ENCODE peak calls at places on chromosomes 6 and 20, in four cellular contexts. J is K562, H is HepG2, I is H1. A is an unnamed sample.

GRCh38 chr6:152078804-152079203 is 271.3 kb downstream of the ESR1 start:
- DNase-seq in I (peak), H (no peak), J (no peak), A (no peak)

GRCh38 chr6:111844921-111845320 is 28.3 kb downstream of the FYN start:
- DNase-seq in I (no peak), J (no peak), H (peak), A (no peak)

GRCh38 chr6:127366281-127367022 is 23.0 kb upstream of the ECHDC1 start:
- DNase-seq in I (no peak), J (peak), H (no peak), A (peak)

GRCh38 chr6:47595785-47596184 is 102.6 kb upstream of the ADGRF4 start:
- DNase-seq in H (no peak), I (no peak), J (no peak), A (no peak)

GRCh38 chr6:156662025-156662445 is 115.1 kb upstream of the ARID1B start:
- DNase-seq in I (no peak), J (peak), H (peak), A (peak)

GRCh38 chr6:151109361-151109760 is 130.4 kb upstream of the AKAP12 start:
- DNase-seq in H (no peak), J (no peak), I (no peak), A (no peak)

GRCh38 chr6:48658910-48659309 is 547.9 kb upstream of the PTCHD4 start:
- DNase-seq in J (no peak), H (no peak), I (no peak), A (no peak)

GRCh38 chr20:58839474-58839874 is 11.2 kb downstream of the GNAS-AS1 start:
- DNase-seq in J (peak), I (no peak), H (peak), A (peak)

GRCh38 chr6:34243901-34244884 is 4.6 kb downstream of the SMIM29 start:
- DNase-seq in J (peak), H (peak), I (no peak), A (peak)

GRCh38 chr6:32189082-32189741 is 790 bp downstream of the PBX2 start:
- DNase-seq in I (no peak), H (no peak), J (peak), A (no peak)

GRCh38 chr6:84728602-84729001 is 35.8 kb downstream of the TBX18 start:
- DNase-seq in H (peak), J (peak), I (no peak), A (peak)

GRCh38 chr6:12909828-12910227 is 193.3 kb downstream of the PHACTR1 start:
- DNase-seq in J (no peak), I (no peak), H (no peak), A (no peak)

GRCh38 chr6:119848706-119849105 is 499.1 kb upstream of the MAN1A1 start:
- DNase-seq in H (no peak), I (no peak), J (no peak), A (no peak)

GRCh38 chr6:3888153-3888957 is 39.2 kb downstream of the FAM50B start:
- DNase-seq in H (no peak), J (no peak), I (no peak), A (peak)

GRCh38 chr6:111559193-111560097 is 46.2 kb downstream of the TRAF3IP2 start:
- DNase-seq in H (peak), J (no peak), I (no peak), A (no peak)

GRCh38 chr20:63698739-63699465 is 2.5 kb downstream of the TNFRSF6B start:
- DNase-seq in I (no peak), J (peak), H (no peak), A (peak)

GRCh38 chr20:49290608-49291191 is 12.8 kb upstream of the ZNFX1 start:
- DNase-seq in H (no peak), J (peak), I (no peak), A (no peak)

GRCh38 chr6:5899216-5900045 is 107.3 kb downstream of the NRN1 start:
- DNase-seq in J (no peak), H (no peak), I (no peak), A (no peak)

GRCh38 chr20:62217913-62218773 is 1.9 kb downstream of the HRH3 start:
- DNase-seq in H (no peak), J (no peak), I (no peak), A (no peak)

GRCh38 chr6:147954938-147955337 is 387.7 kb upstream of the SASH1 start:
- DNase-seq in J (no peak), I (no peak), H (no peak), A (no peak)

GRCh38 chr6:48085131-48085741 is 25.8 kb downstream of the PTCHD4 start:
- DNase-seq in J (no peak), I (no peak), H (no peak), A (no peak)

GRCh38 chr6:166635556-166635955 is 8.5 kb upstream of the RPS6KA2 start:
- DNase-seq in I (no peak), H (no peak), J (no peak), A (no peak)

GRCh38 chr6:4851035-4851434 is 74.8 kb downstream of the CDYL start:
- DNase-seq in J (no peak), H (no peak), I (no peak), A (no peak)

GRCh38 chr20:56933331-56933698 is 304.2 kb downstream of the TFAP2C start:
- DNase-seq in J (no peak), I (no peak), H (no peak), A (no peak)

GRCh38 chr20:51190783-51191180 is 167.9 kb upstream of the KCNG1 start:
- DNase-seq in H (no peak), I (no peak), J (no peak), A (no peak)

GRCh38 chr6:149867876-149868640 is 3.9 kb upstream of the LRP11 start:
- DNase-seq in I (no peak), H (peak), J (peak), A (no peak)

GRCh38 chr6:162055365-162055764 is 672.2 kb downstream of the PRKN start:
- DNase-seq in J (no peak), H (no peak), I (no peak), A (no peak)

GRCh38 chr6:104969785-104970581 is 13.1 kb downstream of the LIN28B start:
- DNase-seq in J (no peak), H (peak), I (no peak), A (no peak)

GRCh38 chr6:73695619-73696421 is at the start of gene CD109:
- DNase-seq in I (peak), H (peak), J (no peak), A (peak)

GRCh38 chr20:36563415-36563814 is 10.0 kb upstream of the TGIF2 start:
- DNase-seq in J (no peak), H (no peak), I (no peak), A (no peak)

GRCh38 chr6:27837636-27838512 is 74.3 kb downstream of the OR2B2 start:
- DNase-seq in H (peak), J (peak), I (peak), A (peak)

GRCh38 chr6:149923327-149923986 is 536 bp upstream of the RAET1G start:
- DNase-seq in J (no peak), I (no peak), H (no peak), A (no peak)

GRCh38 chr6:140208286-140208685 is 833.8 kb upstream of the CITED2 start:
- DNase-seq in H (no peak), I (no peak), J (no peak), A (no peak)

GRCh38 chr20:51372176-51372803 is 170.2 kb downstream of the NFATC2 start:
- DNase-seq in J (peak), I (peak), H (peak), A (peak)

GRCh38 chr6:169108753-169109152 is 144.9 kb downstream of the THBS2 start:
- DNase-seq in J (no peak), I (no peak), H (no peak), A (no peak)

GRCh38 chr6:2942916-2943563 is 28.3 kb downstream of the SERPINB6 start:
- DNase-seq in H (no peak), I (no peak), J (peak), A (no peak)

GRCh38 chr20:2151805-2152727 is 50.4 kb downstream of the STK35 start:
- DNase-seq in J (no peak), I (no peak), H (no peak), A (peak)

GRCh38 chr6:41560440-41561192 is 14.4 kb downstream of the FOXP4 start:
- DNase-seq in J (no peak), I (no peak), H (no peak), A (no peak)

GRCh38 chr6:136947037-136947436 is 24.9 kb downstream of the SLC35D3 start:
- DNase-seq in J (no peak), H (no peak), I (no peak), A (no peak)

GRCh38 chr20:11876555-11876954 is 41.1 kb upstream of the BTBD3 start:
- DNase-seq in J (no peak), I (no peak), H (no peak), A (no peak)

GRCh38 chr20:11882651-11883050 is 35.0 kb upstream of the BTBD3 start:
- DNase-seq in H (no peak), I (no peak), J (no peak), A (no peak)

GRCh38 chr20:11881453-11881852 is 36.2 kb upstream of the BTBD3 start:
- DNase-seq in I (no peak), H (no peak), J (no peak), A (no peak)

GRCh38 chr20:11880694-11881093 is 37.0 kb upstream of the BTBD3 start:
- DNase-seq in H (peak), I (no peak), J (no peak), A (no peak)
- TF ChIP-seq JUN in H (no peak), I (no peak), J (no peak), A (no peak)

GRCh38 chr6:43993881-43994523 is 133.2 kb downstream of the MRPL14 start:
- DNase-seq in J (no peak), I (no peak), H (no peak), A (no peak)
- TF ChIP-seq HDAC2 in J (no peak), I (no peak), H (no peak), A (no peak)

GRCh38 chr20:6575912-6576391 is 191.5 kb upstream of the BMP2 start:
- DNase-seq in I (no peak), J (peak), H (peak), A (no peak)
- TF ChIP-seq JUN in I (no peak), J (no peak), H (no peak), A (no peak)

GRCh38 chr6:43124481-43124880 is 46.6 kb upstream of the SRF start:
- DNase-seq in J (no peak), H (no peak), I (no peak), A (no peak)

GRCh38 chr6:43127180-43127579 is 43.9 kb upstream of the SRF start:
- DNase-seq in J (no peak), I (no peak), H (no peak), A (no peak)

GRCh38 chr6:43123691-43124314 is 47.3 kb upstream of the SRF start:
- DNase-seq in I (no peak), J (no peak), H (no peak), A (no peak)

GRCh38 chr6:43125555-43125954 is 45.5 kb upstream of the SRF start:
- DNase-seq in H (no peak), I (no peak), J (no peak), A (no peak)

DNA sequence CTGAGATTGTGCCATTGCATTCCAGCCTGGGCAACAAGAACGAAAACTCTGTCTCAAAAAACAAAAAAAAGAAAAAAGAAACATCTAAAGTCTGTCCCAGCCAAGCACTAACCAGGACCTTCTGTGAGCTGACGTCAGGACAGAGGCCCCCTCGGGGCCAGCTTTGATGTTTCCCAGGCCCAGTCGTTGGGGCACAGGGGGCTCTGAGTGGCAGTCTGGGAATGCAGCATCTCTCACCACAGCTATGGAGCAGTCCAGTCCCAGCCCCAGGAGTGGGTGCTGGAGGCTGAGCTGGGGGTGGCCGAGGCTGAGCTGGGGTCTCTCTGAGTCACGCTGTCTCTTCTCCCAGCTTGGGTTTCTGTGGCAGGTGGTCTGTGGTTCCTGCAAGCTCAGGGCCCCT is 46.0 kb upstream of the SRF start:
- DNase-seq in J (no peak), I (no peak), H (peak), A (no peak)
- TF ChIP-seq HDAC2 in J (no peak), I (no peak), H (no peak), A (no peak)

GRCh38 chr20:60054716-60055371 is 96.6 kb downstream of the CDH26 start:
- DNase-seq in I (no peak), J (no peak), H (no peak), A (no peak)

GRCh38 chr20:60052322-60052721 is 94.1 kb downstream of the CDH26 start:
- DNase-seq in I (no peak), J (no peak), H (no peak), A (no peak)

GRCh38 chr20:60053813-60054190 is 95.6 kb downstream of the CDH26 start:
- DNase-seq in H (no peak), I (no peak), J (no peak), A (no peak)

GRCh38 chr20:60055740-60056139 is 97.5 kb downstream of the CDH26 start:
- DNase-seq in I (no peak), J (no peak), H (no peak), A (no peak)

GRCh38 chr20:60053125-60053812 is 95.0 kb downstream of the CDH26 start:
- DNase-seq in H (peak), J (no peak), I (no peak), A (peak)
- TF ChIP-seq JUN in H (no peak), J (no peak), I (no peak), A (no peak)

GRCh38 chr20:32386091-32386490 is 28.0 kb downstream of the ASXL1 start:
- DNase-seq in I (no peak), H (no peak), J (no peak), A (no peak)

GRCh38 chr20:32387262-32387661 is 29.1 kb downstream of the ASXL1 start:
- DNase-seq in J (no peak), H (no peak), I (no peak), A (no peak)

GRCh38 chr20:32385541-32385940 is 27.4 kb downstream of the ASXL1 start:
- DNase-seq in J (no peak), H (no peak), I (no peak), A (no peak)

GRCh38 chr20:32396656-32397160 is 38.6 kb downstream of the ASXL1 start:
- DNase-seq in H (no peak), I (no peak), J (no peak), A (no peak)

DNA sequence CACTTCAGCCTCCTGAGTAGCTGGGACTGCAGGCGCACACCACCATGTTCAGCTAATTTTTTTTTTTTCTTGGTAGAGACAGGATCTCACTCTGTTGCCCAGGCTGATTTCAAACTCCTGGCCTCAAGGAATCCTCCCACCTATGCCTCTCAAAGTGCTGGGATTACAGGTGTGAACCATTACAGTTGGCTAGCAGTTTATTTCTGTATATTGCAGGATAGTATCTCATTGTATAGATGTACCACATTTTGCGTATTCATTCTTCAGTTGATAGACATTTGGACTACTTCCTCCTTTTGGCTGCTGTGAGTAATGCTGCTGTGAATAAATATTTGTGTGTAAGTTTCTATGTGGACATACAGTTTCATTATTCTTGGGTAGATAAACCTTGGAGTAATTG is 32.9 kb downstream of the ASXL1 start:
- DNase-seq in H (no peak), I (no peak), J (no peak), A (no peak)
- TF ChIP-seq HDAC2 in H (no peak), I (no peak), J (no peak), A (no peak)

DNA sequence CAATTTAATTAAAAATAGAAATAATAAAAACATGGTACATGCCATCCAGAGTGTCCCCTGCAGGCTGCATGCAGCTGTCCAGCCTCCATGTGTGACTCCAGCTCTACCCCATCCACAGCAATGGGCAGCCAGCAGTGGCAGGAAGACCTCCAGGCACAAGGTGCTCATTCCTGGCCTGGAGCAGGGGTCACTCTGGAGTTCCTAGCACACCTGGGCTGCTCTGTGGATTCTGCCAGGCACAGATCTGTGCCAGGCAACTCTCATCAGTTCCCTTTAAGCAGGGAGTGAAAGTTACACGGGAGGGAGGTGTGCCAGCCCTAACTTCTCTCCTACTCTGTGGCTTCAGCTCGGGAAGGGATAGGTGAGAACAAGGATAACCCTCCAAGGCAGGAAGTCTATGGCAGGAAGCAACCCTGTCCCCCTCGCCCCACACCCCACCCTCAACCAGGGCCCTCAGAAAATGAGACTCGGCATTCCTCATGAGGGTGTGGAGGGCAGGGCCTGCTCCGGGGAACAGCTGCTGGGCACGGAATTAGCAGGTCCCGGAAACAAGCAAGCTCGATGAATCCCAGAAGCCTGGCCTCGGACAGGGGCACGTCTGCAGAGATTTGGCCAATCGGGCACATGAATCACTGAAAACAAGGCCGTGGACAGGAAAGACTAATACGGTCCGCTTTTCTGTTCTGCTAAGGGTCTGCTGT is 10.0 kb downstream of the JPH2 start:
- DNase-seq in J (no peak), H (no peak), I (no peak), A (no peak)
- TF ChIP-seq JUN in J (no peak), H (no peak), I (no peak), A (no peak)

GRCh38 chr20:18056174-18057105 is 1.3 kb downstream of the OVOL2 start:
- DNase-seq in J (no peak), I (no peak), H (no peak), A (no peak)
- TF ChIP-seq HDAC2 in J (no peak), I (no peak), H (no peak), A (no peak)

A was measured in A549.